ENCODE peak calls at places on chromosome 13, in five cellular contexts. P, T, J, W and E are unnamed samples.

GRCh38 chr13:98172570-98173405 is 4.3 kb downstream of the RNF113B start:
- DNase-seq in T (no peak), P (no peak), W (no peak), J (no peak), E (no peak)

GRCh38 chr13:42354246-42355117 is 82.5 kb downstream of the AKAP11 start:
- DNase-seq in P (peak), T (peak), J (no peak), W (peak), E (peak)

GRCh38 chr13:35771898-35772297 is 295.4 kb upstream of the MAB21L1 start:
- DNase-seq in J (no peak), P (no peak), W (no peak), T (no peak), E (peak)

GRCh38 chr13:52158629-52159158 is 703 bp downstream of the NEK3 start:
- DNase-seq in W (no peak), T (no peak), P (peak), J (peak), E (peak)

GRCh38 chr13:86383561-86383960 is 584.3 kb upstream of the SLITRK6 start:
- DNase-seq in T (no peak), W (no peak), J (no peak), P (no peak), E (no peak)

GRCh38 chr13:109351236-109351635 is 435.1 kb downstream of the IRS2 start:
- DNase-seq in T (no peak), J (no peak), P (no peak), W (no peak), E (no peak)

GRCh38 chr13:95784161-95784880 is 107.4 kb downstream of the DNAJC3 start:
- DNase-seq in J (no peak), W (no peak), P (no peak), T (no peak), E (peak)

GRCh38 chr13:60001892-60002291 is 161.8 kb downstream of the DIAPH3 start:
- DNase-seq in T (no peak), W (no peak), P (no peak), J (no peak), E (peak)

GRCh38 chr13:101455863-101456262 is 3.4 kb downstream of the ITGBL1 start:
- DNase-seq in T (no peak), J (no peak), W (no peak), P (no peak), E (peak)

GRCh38 chr13:26694609-26695359 is 65.8 kb downstream of the GPR12 start:
- DNase-seq in W (no peak), T (no peak), P (no peak), J (no peak), E (no peak)

GRCh38 chr13:101917833-101918755 is 465.6 kb downstream of the ITGBL1 start:
- DNase-seq in J (no peak), W (no peak), P (no peak), T (no peak), E (no peak)

GRCh38 chr13:22227895-22228294 is 557.0 kb downstream of the FGF9 start:
- DNase-seq in P (no peak), W (no peak), J (no peak), T (no peak), E (no peak)

GRCh38 chr13:78040431-78040830 is 121.8 kb upstream of the EDNRB start:
- DNase-seq in W (no peak), J (no peak), T (no peak), P (no peak), E (no peak)

GRCh38 chr13:74910399-74910798 is 571.6 kb downstream of the TBC1D4 start:
- DNase-seq in T (no peak), P (no peak), W (no peak), J (no peak), E (no peak)

GRCh38 chr13:51834581-51835158 is 10.3 kb downstream of the TMEM272 start:
- DNase-seq in J (no peak), T (no peak), W (no peak), P (no peak), E (no peak)

GRCh38 chr13:113049521-113049941 is 56.1 kb upstream of the F7 start:
- DNase-seq in J (no peak), T (no peak), P (no peak), W (no peak), E (no peak)

GRCh38 chr13:100146534-100146933 is 57.6 kb downstream of the PCCA start:
- DNase-seq in J (no peak), W (no peak), P (no peak), T (no peak), E (no peak)

GRCh38 chr13:114115191-114115671 is 17.2 kb downstream of the RASA3 start:
- DNase-seq in T (no peak), P (peak), W (no peak), J (no peak), E (peak)
- TF ChIP-seq CTCF in T (no peak), P (no peak), W (peak), J (no peak), E (no peak)

GRCh38 chr13:20828540-20829364 is 55.0 kb upstream of the EEF1AKMT1 start:
- DNase-seq in T (peak), W (peak), J (no peak), P (no peak), E (peak)
- H3K4me3 ChIP-seq in T (no peak), W (no peak), J (no peak), P (no peak), E (no peak)

GRCh38 chr13:54845351-54845965 is 1816.8 kb downstream of the OLFM4 start:
- DNase-seq in P (no peak), J (no peak), W (peak), T (no peak), E (no peak)
- TF ChIP-seq CTCF in P (no peak), J (no peak), W (no peak), T (no peak), E (no peak)

DNA sequence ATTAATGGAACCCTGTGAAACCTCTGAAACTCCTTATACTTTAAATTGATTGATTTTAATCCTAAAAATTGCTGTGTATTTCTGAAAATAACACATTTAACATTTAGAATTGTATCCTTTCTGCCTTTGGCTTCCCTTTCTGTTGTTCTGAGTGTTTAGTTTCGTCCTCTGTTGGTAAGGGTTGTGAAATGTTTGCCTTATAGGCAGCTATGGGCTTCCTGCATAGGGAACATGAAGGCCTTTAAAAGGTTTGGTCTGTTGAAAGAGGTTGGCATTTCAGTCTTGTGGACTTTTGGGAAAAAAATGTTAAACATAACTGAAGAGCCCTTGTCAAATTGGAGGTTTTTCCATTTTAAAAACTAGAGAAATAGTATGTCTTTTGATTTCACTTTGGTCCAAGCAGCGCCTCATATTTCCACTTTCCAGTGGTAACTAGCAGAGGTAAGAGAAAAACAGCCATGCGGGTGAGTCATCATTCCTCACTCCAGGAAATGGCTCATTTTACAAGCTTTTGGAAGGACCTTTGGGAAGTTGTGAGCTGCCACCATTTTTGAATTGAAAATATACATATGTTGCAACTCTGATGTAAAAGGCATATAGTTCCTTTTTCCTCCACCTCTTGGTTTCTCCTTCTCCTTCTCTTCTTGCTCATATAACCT is 22.8 kb downstream of the GPC6 start:
- DNase-seq in T (no peak), W (no peak), P (no peak), J (no peak), E (peak)
- H3K4me3 ChIP-seq in T (no peak), W (no peak), P (no peak), J (no peak), E (no peak)

GRCh38 chr13:30105381-30105780 is 202.0 kb downstream of the KATNAL1 start:
- DNase-seq in P (no peak), J (no peak), T (no peak), W (peak), E (no peak)
- TF ChIP-seq CTCF in P (no peak), J (no peak), T (no peak), W (no peak), E (no peak)

DNA sequence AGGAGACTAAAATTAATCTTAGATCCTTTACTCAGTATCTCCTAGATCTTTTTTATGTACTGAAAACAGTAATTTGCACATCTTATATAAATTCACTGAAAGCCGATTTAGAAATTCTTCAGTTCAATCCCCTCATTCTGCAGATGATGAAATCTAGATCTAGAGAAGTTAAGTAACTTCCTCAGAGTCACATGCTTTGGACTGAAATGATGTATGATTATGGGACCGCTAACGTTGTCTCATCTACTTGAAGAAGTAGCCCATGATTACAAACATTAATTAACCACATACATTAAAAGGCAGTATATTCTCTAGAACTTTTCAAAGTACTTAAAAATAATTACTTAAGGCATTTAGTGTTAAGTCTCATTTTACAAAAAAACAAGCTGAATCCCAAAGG is 37.8 kb downstream of the ELF1 start:
- DNase-seq in P (no peak), J (no peak), T (no peak), W (no peak), E (no peak)
- H3K4me3 ChIP-seq in P (peak), J (no peak), T (peak), W (no peak), E (no peak)

GRCh38 chr13:65582160-65582559 is 1648.0 kb downstream of the PCDH9 start:
- DNase-seq in T (no peak), P (no peak), J (no peak), W (no peak), E (no peak)
- TF ChIP-seq CTCF in T (no peak), P (no peak), J (no peak), W (no peak), E (no peak)